ENCODE peak calls at places on chromosome 15, in seven cellular contexts. T is SK-N-SH, O is PC-3, G is H9, Z is GM23338, X is mammary epithelial cell, V is GM23248. U is an unnamed sample. For H3K27me3, the result is how much of the 10 kb centered on the place peaks cover.

GRCh38 chr15:43249699-43250203 is 17.0 kb downstream of the TGM5 start:
- DNase-seq in T (no peak), O (peak), G (no peak), Z (no peak), X (peak), V (peak), U (no peak)

GRCh38 chr15:75597667-75598341 is 18.7 kb upstream of the PTPN9 start:
- DNase-seq in T (no peak), O (no peak), G (peak), Z (peak), X (no peak), V (peak), U (no peak)

GRCh38 chr15:67146875-67147381 is 81.5 kb downstream of the SMAD3 start:
- DNase-seq in T (no peak), O (peak), G (no peak), Z (peak), X (peak), V (peak), U (no peak)

GRCh38 chr15:23648920-23649515 is 1.4 kb upstream of the MAGEL2 start:
- DNase-seq in T (peak), O (peak), G (no peak), Z (peak), X (no peak), V (peak), U (peak)

GRCh38 chr15:22918056-22918455 is 62.1 kb downstream of the CYFIP1 start:
- DNase-seq in T (no peak), O (peak), G (no peak), Z (no peak), X (peak), V (peak), U (no peak)

GRCh38 chr15:77239892-77240608 is 169.1 kb upstream of the TSPAN3 start:
- DNase-seq in T (no peak), O (no peak), G (no peak), Z (no peak), X (peak), V (peak), U (no peak)

GRCh38 chr15:85035980-85036379 is 54.3 kb downstream of the PDE8A start:
- DNase-seq in T (no peak), O (peak), G (no peak), Z (peak), X (no peak), V (no peak), U (no peak)

GRCh38 chr15:74339371-74339770 is 28.1 kb downstream of the CYP11A1 start:
- DNase-seq in T (no peak), O (no peak), G (no peak), Z (no peak), X (no peak), V (no peak), U (no peak)

GRCh38 chr15:92332125-92332899 is 61.4 kb upstream of the ST8SIA2 start:
- DNase-seq in T (no peak), O (no peak), G (no peak), Z (no peak), X (no peak), V (no peak), U (no peak)

GRCh38 chr15:73335471-73335870 is 33.3 kb downstream of the HCN4 start:
- DNase-seq in T (no peak), O (no peak), G (no peak), Z (no peak), X (no peak), V (no peak), U (no peak)

GRCh38 chr15:79437275-79438000 is 5.3 kb downstream of the MINAR1 start:
- DNase-seq in T (no peak), O (no peak), G (no peak), Z (no peak), X (no peak), V (no peak), U (no peak)

GRCh38 chr15:72200395-72201237 is 3.0 kb upstream of the GRAMD2A start:
- DNase-seq in T (no peak), O (no peak), G (no peak), Z (no peak), X (no peak), V (no peak), U (no peak)

GRCh38 chr15:31437686-31438085 is 111.1 kb downstream of the KLF13 start:
- DNase-seq in T (no peak), O (no peak), G (no peak), Z (no peak), X (no peak), V (no peak), U (no peak)

GRCh38 chr15:95162967-95163531 is 931.7 kb downstream of the MCTP2 start:
- DNase-seq in T (no peak), O (peak), G (no peak), Z (no peak), X (peak), V (peak), U (no peak)

GRCh38 chr15:84961114-84961452 is 20.6 kb upstream of the PDE8A start:
- DNase-seq in T (no peak), O (peak), G (no peak), Z (peak), X (peak), V (peak), U (no peak)

GRCh38 chr15:60660290-60661051 is 181.5 kb upstream of the ICE2 start:
- DNase-seq in T (peak), O (no peak), G (no peak), Z (no peak), X (peak), V (peak), U (peak)

GRCh38 chr15:34154725-34155204 is 52.9 kb downstream of the PGBD4 start:
- DNase-seq in T (no peak), O (peak), G (peak), Z (peak), X (peak), V (peak), U (no peak)

GRCh38 chr15:34755419-34755773 is 598 bp upstream of the GJD2 start:
- DNase-seq in T (no peak), O (no peak), G (no peak), Z (no peak), X (no peak), V (no peak), U (no peak)

GRCh38 chr15:63246691-63247464 is 30.5 kb upstream of the APH1B start:
- DNase-seq in T (no peak), O (peak), G (no peak), Z (no peak), X (peak), V (peak), U (no peak)

GRCh38 chr15:44593042-44593736 is 56.2 kb downstream of the EIF3J start:
- DNase-seq in T (peak), O (peak), G (no peak), Z (no peak), X (peak), V (peak), U (peak)

GRCh38 chr15:38864122-38864521 is 299.5 kb upstream of the RASGRP1 start:
- DNase-seq in T (no peak), O (no peak), G (no peak), Z (no peak), X (no peak), V (peak), U (no peak)

GRCh38 chr15:95903352-95903751 is 427.1 kb upstream of the NR2F2 start:
- DNase-seq in T (no peak), O (no peak), G (no peak), Z (no peak), X (no peak), V (no peak), U (no peak)

GRCh38 chr15:24878153-24878552 is 76.6 kb upstream of the SNRPN start:
- DNase-seq in T (peak), O (peak), G (no peak), Z (peak), X (peak), V (peak), U (no peak)

GRCh38 chr15:75672646-75673425 is 25.1 kb downstream of the SNX33 start:
- DNase-seq in T (peak), O (no peak), G (no peak), Z (peak), X (no peak), V (peak), U (no peak)

GRCh38 chr15:61182955-61183354 is 46.1 kb downstream of the RORA start:
- DNase-seq in T (no peak), O (no peak), G (no peak), Z (no peak), X (no peak), V (no peak), U (no peak)

GRCh38 chr15:75007216-75007615 is 11.9 kb downstream of the SCAMP5 start:
- DNase-seq in T (no peak), O (no peak), G (no peak), Z (no peak), X (no peak), V (no peak), U (no peak)

GRCh38 chr15:65659502-65660052 is 37.8 kb downstream of the SLC24A1 start:
- DNase-seq in T (no peak), O (peak), G (no peak), Z (no peak), X (no peak), V (no peak), U (no peak)

GRCh38 chr15:101137312-101137940 is 114.4 kb downstream of the CHSY1 start:
- DNase-seq in T (peak), O (no peak), G (no peak), Z (no peak), X (no peak), V (no peak), U (no peak)

GRCh38 chr15:80509800-80510199 is 105.6 kb downstream of the ARNT2 start:
- DNase-seq in T (no peak), O (no peak), G (no peak), Z (no peak), X (no peak), V (no peak), U (no peak)

GRCh38 chr15:27771892-27772291 is 327.2 kb downstream of the OCA2 start:
- DNase-seq in T (no peak), O (no peak), G (no peak), Z (no peak), X (no peak), V (no peak), U (no peak)

GRCh38 chr15:80934761-80935221 is 54.8 kb downstream of the MESD start:
- DNase-seq in T (no peak), O (no peak), G (peak), Z (peak), X (no peak), V (peak), U (no peak)

GRCh38 chr15:70479056-70479455 is 284.3 kb downstream of the UACA start:
- DNase-seq in T (no peak), O (no peak), G (no peak), Z (no peak), X (no peak), V (no peak), U (no peak)

GRCh38 chr15:65312400-65312916 is 8.0 kb downstream of the RNU5B-1 start:
- DNase-seq in T (peak), O (no peak), G (no peak), Z (no peak), X (no peak), V (no peak), U (no peak)

GRCh38 chr15:86483936-86484335 is 404.3 kb downstream of the AGBL1 start:
- DNase-seq in T (peak), O (no peak), G (no peak), Z (no peak), X (no peak), V (no peak), U (peak)

GRCh38 chr15:81859737-81860516 is 185.9 kb downstream of the MEX3B start:
- DNase-seq in T (no peak), O (no peak), G (no peak), Z (no peak), X (no peak), V (no peak), U (peak)

GRCh38 chr15:90046846-90047481 is 45.8 kb downstream of the ZNF710 start:
- DNase-seq in T (no peak), O (peak), G (no peak), Z (no peak), X (peak), V (no peak), U (peak)

GRCh38 chr15:63218114-63218808 is 28.9 kb downstream of the RAB8B start:
- DNase-seq in T (no peak), O (peak), G (no peak), Z (no peak), X (peak), V (peak), U (no peak)

GRCh38 chr15:58065445-58066041 is at the start of gene ALDH1A2:
- DNase-seq in T (peak), O (no peak), G (peak), Z (peak), X (no peak), V (no peak), U (no peak)

GRCh38 chr15:58065011-58065444 is 483 bp downstream of the ALDH1A2 start:
- DNase-seq in T (no peak), O (no peak), G (peak), Z (peak), X (no peak), V (no peak), U (no peak)

GRCh38 chr15:58063612-58064011 is 1.9 kb downstream of the ALDH1A2 start:
- DNase-seq in T (no peak), O (no peak), G (no peak), Z (no peak), X (no peak), V (no peak), U (no peak)

GRCh38 chr15:58064119-58065010 is 1.1 kb downstream of the ALDH1A2 start:
- DNase-seq in T (no peak), O (no peak), G (no peak), Z (peak), X (no peak), V (peak), U (no peak)

DNA sequence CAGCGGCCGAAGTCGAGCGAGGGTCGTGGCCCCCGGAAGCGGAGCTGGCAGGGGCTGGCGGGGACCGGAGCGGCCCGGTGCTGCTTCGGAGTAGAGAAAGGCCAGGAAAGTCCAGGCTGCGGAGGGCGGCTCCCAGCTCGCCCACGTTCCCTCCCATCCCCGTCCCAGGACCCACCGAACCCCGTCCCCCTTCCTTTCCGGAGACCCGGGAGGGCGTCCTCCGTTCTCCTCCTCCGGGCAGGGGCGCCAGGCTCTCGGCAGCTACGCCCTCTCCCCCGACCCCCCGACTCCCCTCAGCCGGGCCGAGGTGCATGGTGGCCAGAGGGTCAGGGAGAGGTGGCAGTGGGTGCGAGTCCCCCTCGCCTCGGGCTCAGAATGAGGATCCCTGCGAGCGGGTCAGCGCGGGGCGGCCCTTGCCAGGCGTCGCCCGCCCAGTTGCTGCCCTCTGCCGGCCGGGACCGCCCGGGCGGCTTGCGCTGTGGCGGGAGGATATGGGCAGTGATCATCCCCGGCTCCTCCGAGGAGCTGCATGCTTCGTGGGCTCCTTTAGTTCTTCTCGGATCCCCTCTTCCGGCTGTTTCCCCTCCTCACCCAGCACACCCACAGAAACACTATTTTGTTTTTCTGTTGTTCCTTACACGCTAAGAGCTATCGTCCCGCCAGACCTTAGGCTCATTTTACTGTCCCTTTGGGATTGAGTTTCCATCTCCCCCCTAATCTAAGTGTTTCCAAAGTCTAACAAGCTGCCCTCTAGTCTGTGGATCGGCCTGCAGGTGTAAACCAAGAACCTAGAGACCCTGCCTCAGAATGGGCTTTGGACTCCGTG is 744 bp upstream of the ALDH1A2 start:
- DNase-seq in T (peak), O (peak), G (peak), Z (peak), X (peak), V (peak), U (peak)
- H3K27me3 ChIP-seq in T (under half), O (under half), G (under half), Z (half or more), X (under half), V (half or more), U (under half)

DNA sequence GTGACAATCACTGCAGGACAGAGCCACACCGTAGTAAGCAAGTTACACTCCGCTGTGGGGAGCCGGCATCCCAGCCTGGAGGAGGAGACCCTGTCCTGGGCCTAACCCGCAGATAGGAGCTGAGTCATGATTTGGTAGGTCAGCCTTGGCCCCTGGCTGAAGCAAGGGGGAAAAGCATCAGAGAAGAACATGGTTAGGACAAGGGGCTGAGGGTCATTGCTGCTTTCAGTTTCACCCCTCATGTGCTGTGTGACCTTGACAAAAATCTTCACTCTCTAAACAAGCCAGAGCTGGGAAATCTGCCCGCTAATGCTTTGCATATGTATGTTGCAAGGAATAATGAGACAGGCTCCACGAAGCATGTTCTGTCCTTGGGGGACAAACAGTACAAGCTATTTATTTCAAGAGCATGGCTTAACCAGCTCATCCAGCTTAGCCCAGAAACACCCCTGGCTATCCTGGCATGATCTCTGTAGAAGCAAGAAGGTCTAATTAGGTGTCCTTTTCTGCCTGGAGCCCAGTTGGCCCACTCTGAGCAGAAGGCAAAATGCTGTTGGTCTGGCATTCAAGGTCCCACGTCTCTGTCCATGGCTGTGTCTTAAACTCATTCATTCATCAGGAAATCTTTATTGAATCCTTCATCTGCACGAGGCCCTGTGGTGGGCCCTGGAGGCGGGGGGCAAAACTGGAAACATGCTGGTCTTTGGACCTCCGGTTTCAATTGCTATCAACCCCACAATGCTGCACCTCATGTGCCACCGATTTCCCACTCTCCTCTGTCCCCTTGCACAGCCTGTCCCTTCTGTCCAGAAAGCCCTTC is 221.3 kb upstream of the LYSMD4 start:
- DNase-seq in T (no peak), O (no peak), G (no peak), Z (no peak), X (no peak), V (no peak), U (no peak)
- H3K4me2 ChIP-seq in T (no peak), O (no peak), G (no peak), Z (no peak), X (no peak), V (no peak), U (no peak)

GRCh38 chr15:68432665-68433064 is 702 bp upstream of the ITGA11 start:
- DNase-seq in T (no peak), O (no peak), G (peak), Z (no peak), X (no peak), V (no peak), U (no peak)
- H3K27me3 ChIP-seq in T (under half), O (half or more), G (under half), Z (half or more), X (under half), V (under half), U (under half)

DNA sequence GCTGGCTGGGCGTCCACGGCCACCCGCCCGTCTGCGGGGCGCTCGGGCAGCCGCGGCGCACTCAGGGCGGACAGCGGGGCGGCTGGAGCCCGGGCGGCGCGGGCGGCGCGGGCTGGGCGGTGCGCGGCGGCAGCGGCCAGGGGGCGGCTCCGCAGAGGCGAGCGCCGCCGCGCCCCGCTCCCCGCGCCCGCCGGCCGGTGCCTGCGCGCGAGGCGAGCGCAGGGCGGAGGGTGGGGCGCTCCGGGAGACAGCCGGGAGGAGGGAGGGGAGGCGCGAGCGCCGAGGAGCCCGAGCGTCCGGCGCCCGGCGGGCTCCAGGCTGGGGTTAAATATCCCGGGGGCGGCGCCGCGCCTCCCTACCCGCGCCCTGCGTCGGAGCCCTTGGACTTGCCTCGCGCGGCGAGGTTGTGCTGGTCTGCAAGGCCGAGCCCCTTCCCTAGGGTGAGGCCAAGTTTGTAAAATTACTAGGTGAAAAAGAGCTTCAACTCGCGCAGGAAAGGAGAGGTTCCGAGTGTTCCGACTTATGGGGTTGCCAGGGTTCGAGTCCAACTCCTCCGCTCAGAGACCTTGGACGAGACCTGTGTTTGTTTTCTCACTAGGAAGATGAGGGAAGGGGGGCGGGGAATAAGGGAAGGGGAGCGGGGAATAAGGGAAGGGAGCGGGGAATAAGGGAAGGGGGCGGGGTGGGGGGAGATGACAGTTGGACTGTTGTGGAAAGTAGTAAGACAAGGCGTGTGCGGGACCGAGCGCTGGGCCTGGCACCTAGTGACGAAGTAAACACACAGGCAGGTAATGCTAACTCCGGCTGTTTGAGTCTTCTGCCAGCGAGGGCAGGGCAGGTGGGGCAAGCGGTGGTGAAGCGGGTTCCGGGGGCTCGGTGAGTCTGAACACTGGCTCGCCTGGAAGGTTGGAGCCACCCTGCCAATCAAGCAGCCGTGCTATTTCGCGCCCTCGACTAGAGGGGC is at the start of gene TNFAIP8L3:
- DNase-seq in T (peak), O (no peak), G (peak), Z (peak), X (peak), V (peak), U (no peak)
- H3K4me2 ChIP-seq in T (peak), O (peak), G (peak), Z (peak), X (peak), V (peak), U (peak)

DNA sequence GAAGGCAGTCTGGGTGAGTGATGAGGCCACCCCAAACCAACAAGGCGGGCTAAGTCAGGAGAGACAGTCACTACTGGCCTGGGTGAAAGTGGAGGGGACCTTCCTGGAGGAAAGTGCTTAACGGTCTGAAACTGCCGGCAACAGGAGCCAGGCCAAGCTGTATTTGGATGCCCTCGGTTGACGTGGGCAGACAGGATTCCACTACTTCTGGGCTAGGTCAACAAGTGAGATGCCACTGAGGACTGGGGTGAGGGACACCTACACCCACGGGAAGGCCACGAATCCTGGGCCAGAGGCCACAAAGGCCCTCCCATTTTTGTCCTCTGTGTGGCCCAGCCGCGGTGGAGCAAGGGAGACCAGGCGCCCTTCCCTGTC is 12.3 kb downstream of the SPTBN5 start:
- DNase-seq in T (no peak), O (no peak), G (no peak), Z (no peak), X (no peak), V (peak), U (no peak)
- H3K27me3 ChIP-seq in T (under half), O (under half), G (under half), Z (under half), X (under half), V (under half), U (under half)

GRCh38 chr15:93428135-93428534 is 339.1 kb upstream of the RGMA start:
- DNase-seq in T (no peak), O (no peak), G (no peak), Z (no peak), X (peak), V (no peak), U (no peak)
- H3K4me2 ChIP-seq in T (no peak), O (no peak), G (no peak), Z (no peak), X (no peak), V (no peak), U (no peak)